ENCODE peak calls at places on chromosomes 3 and 15, in nine cellular contexts. C, W, L, M, P, V, Z, N and F are unnamed samples.

GRCh38 chr3:44234674-44235268 is 6.9 kb upstream of the TOPAZ1 start:
- DNase-seq in M (no peak), C (no peak), V (no peak), N (no peak), Z (no peak), P (no peak), W (no peak), L (no peak), F (no peak)

GRCh38 chr15:48396020-48396419 is 64.8 kb downstream of the DUT start:
- DNase-seq in V (no peak), N (no peak), P (no peak), C (no peak), W (no peak), L (no peak), M (no peak), Z (no peak), F (no peak)

GRCh38 chr3:177084616-177085015 is 112.7 kb downstream of the TBL1XR1 start:
- DNase-seq in P (no peak), V (no peak), M (no peak), N (no peak), W (no peak), Z (no peak), C (no peak), L (no peak), F (no peak)

GRCh38 chr3:104629038-104629437 is 737.7 kb upstream of the ALCAM start:
- DNase-seq in N (no peak), W (no peak), L (no peak), P (no peak), V (no peak), C (no peak), M (no peak), Z (no peak), F (no peak)

GRCh38 chr15:34603095-34603494 is 19.6 kb upstream of the GOLGA8B start:
- DNase-seq in V (no peak), Z (no peak), C (no peak), P (no peak), W (no peak), L (no peak), N (no peak), M (no peak), F (no peak)

GRCh38 chr15:82572311-82572710 is 32.1 kb upstream of the RPS17 start:
- DNase-seq in L (no peak), Z (no peak), M (no peak), C (no peak), W (no peak), V (no peak), N (no peak), P (no peak), F (peak)

GRCh38 chr3:148218222-148218621 is 479.5 kb upstream of the AGTR1 start:
- DNase-seq in L (no peak), W (no peak), N (no peak), Z (no peak), V (no peak), M (no peak), P (no peak), C (no peak), F (no peak)

GRCh38 chr3:113659121-113659531 is 37.3 kb downstream of the USF3 start:
- DNase-seq in M (no peak), V (no peak), W (no peak), Z (no peak), P (no peak), L (no peak), N (no peak), C (no peak), F (no peak)

GRCh38 chr3:161558256-161558655 is 61.6 kb downstream of the OTOL1 start:
- DNase-seq in N (no peak), Z (no peak), C (no peak), M (no peak), L (no peak), W (peak), V (no peak), P (no peak), F (no peak)

GRCh38 chr15:88193415-88193814 is 63.1 kb downstream of the NTRK3 start:
- DNase-seq in N (no peak), M (no peak), V (peak), L (no peak), Z (no peak), W (no peak), C (no peak), P (no peak), F (no peak)

GRCh38 chr3:138608322-138609214 is at the start of gene FAIM:
- DNase-seq in P (peak), C (peak), L (peak), W (peak), Z (peak), V (peak), N (peak), M (peak), F (peak)

GRCh38 chr3:42670670-42671069 is 14.7 kb upstream of the KLHL40 start:
- DNase-seq in Z (no peak), P (no peak), L (no peak), V (no peak), N (no peak), W (no peak), C (no peak), M (no peak), F (no peak)

GRCh38 chr3:182818296-182818978 is 25.1 kb downstream of the ATP11B start:
- DNase-seq in M (no peak), N (no peak), L (no peak), W (no peak), C (no peak), Z (no peak), V (no peak), P (no peak), F (no peak)

GRCh38 chr3:119315600-119316312 is 21.6 kb downstream of the ARHGAP31 start:
- DNase-seq in C (no peak), N (no peak), W (no peak), Z (no peak), V (no peak), M (no peak), L (no peak), P (no peak), F (no peak)

GRCh38 chr3:111980716-111981456 is 2.1 kb downstream of the ABHD10 start:
- DNase-seq in N (no peak), P (no peak), C (no peak), W (no peak), M (no peak), Z (no peak), L (no peak), V (no peak), F (no peak)